ENCODE peak calls at places on chromosomes 2 and 18, in five cellular contexts. F is GM23248, R is upper lobe of right lung, T is CMK, M is mesendoderm. O is an unnamed sample.

GRCh38 chr2:15195723-15196270 is 365.3 kb downstream of the NBAS start:
- DNase-seq in F (no peak), R (no peak), T (no peak), M (no peak), O (no peak)

GRCh38 chr2:218323526-218324472 is 31.5 kb upstream of the TMBIM1 start:
- DNase-seq in F (peak), R (peak), T (no peak), M (peak), O (no peak)

GRCh38 chr2:55910077-55910476 is 13.5 kb downstream of the EFEMP1 start:
- DNase-seq in F (no peak), R (no peak), T (no peak), M (no peak), O (no peak)

GRCh38 chr2:71603851-71604708 is 150.7 kb downstream of the DYSF start:
- DNase-seq in F (no peak), R (peak), T (no peak), M (no peak), O (no peak)

GRCh38 chr2:39481611-39482010 is 44.5 kb upstream of the MAP4K3 start:
- DNase-seq in F (peak), R (no peak), T (no peak), M (no peak), O (no peak)

GRCh38 chr2:240688563-240688919 is 3.1 kb upstream of the AQP12A start:
- DNase-seq in F (no peak), R (peak), T (no peak), M (no peak), O (no peak)

GRCh38 chr2:230757476-230757875 is 44.8 kb downstream of the CAB39 start:
- DNase-seq in F (peak), R (no peak), T (no peak), M (no peak), O (no peak)

GRCh38 chr18:3498705-3499451 is 48.9 kb downstream of the TGIF1 start:
- DNase-seq in F (peak), R (peak), T (no peak), M (peak), O (peak)

GRCh38 chr2:51812138-51812866 is 780.4 kb upstream of the NRXN1 start:
- DNase-seq in F (peak), R (no peak), T (no peak), M (no peak), O (no peak)

GRCh38 chr2:12192762-12193161 is 446.3 kb downstream of the LPIN1 start:
- DNase-seq in F (no peak), R (no peak), T (no peak), M (no peak), O (no peak)

GRCh38 chr2:128563348-128563687 is 244.7 kb upstream of the HS6ST1 start:
- DNase-seq in F (peak), R (no peak), T (no peak), M (no peak), O (peak)

GRCh38 chr18:57002627-57003026 is 144.3 kb upstream of the BOD1L2 start:
- DNase-seq in F (no peak), R (no peak), T (no peak), M (no peak), O (no peak)

GRCh38 chr2:162243305-162243693 is at the start of gene FAP:
- DNase-seq in F (peak), R (no peak), T (no peak), M (no peak), O (no peak)

GRCh38 chr2:196638765-196639164 is 750 bp upstream of the CCDC150 start:
- DNase-seq in F (no peak), R (no peak), T (no peak), M (no peak), O (no peak)

GRCh38 chr2:36871068-36871707 is 95.1 kb downstream of the STRN start:
- DNase-seq in F (no peak), R (no peak), T (no peak), M (no peak), O (no peak)

GRCh38 chr2:129277188-129277587 is 702.3 kb upstream of the RAB6C start:
- DNase-seq in F (no peak), R (no peak), T (no peak), M (no peak), O (no peak)

GRCh38 chr18:35460719-35461118 is 37.0 kb downstream of the INO80C start:
- DNase-seq in F (peak), R (no peak), T (no peak), M (no peak), O (no peak)

GRCh38 chr2:235508371-235509160 is 14.7 kb downstream of the AGAP1 start:
- DNase-seq in F (no peak), R (no peak), T (no peak), M (no peak), O (no peak)

GRCh38 chr2:154992826-154993225 is 294.3 kb downstream of the KCNJ3 start:
- DNase-seq in F (no peak), R (no peak), T (no peak), M (no peak), O (no peak)

GRCh38 chr18:37328946-37329719 is 236.5 kb downstream of the CELF4 start:
- DNase-seq in F (peak), R (no peak), T (no peak), M (no peak), O (no peak)

GRCh38 chr2:1910021-1910420 is 165.7 kb upstream of the PXDN start:
- DNase-seq in F (no peak), R (no peak), T (no peak), M (no peak), O (no peak)

GRCh38 chr18:76494541-76495403 is at the start of gene ZNF516:
- DNase-seq in F (peak), R (no peak), T (no peak), M (peak), O (peak)

GRCh38 chr2:88540346-88540745 is 86.9 kb downstream of the EIF2AK3 start:
- DNase-seq in F (peak), R (no peak), T (no peak), M (no peak), O (no peak)

GRCh38 chr2:62208758-62209114 is 12.8 kb downstream of the B3GNT2 start:
- DNase-seq in F (no peak), R (no peak), T (no peak), M (peak), O (no peak)

GRCh38 chr2:111946294-111947114 is 48.1 kb downstream of the MERTK start:
- DNase-seq in F (peak), R (peak), T (no peak), M (peak), O (no peak)

GRCh38 chr2:122191331-122191730 is 435.9 kb downstream of the TSN start:
- DNase-seq in F (peak), R (no peak), T (no peak), M (peak), O (no peak)

GRCh38 chr2:231709981-231710750 is 1.8 kb downstream of the PTMA start:
- DNase-seq in F (peak), R (peak), T (no peak), M (peak), O (peak)

GRCh38 chr18:76495435-76496199 is 575 bp upstream of the ZNF516 start:
- DNase-seq in F (peak), R (no peak), T (no peak), M (peak), O (no peak)

GRCh38 chr2:26034597-26035067 is 748 bp downstream of the RAB10 start:
- DNase-seq in F (peak), R (no peak), T (no peak), M (peak), O (no peak)

GRCh38 chr2:175063741-175064140 is 58.6 kb upstream of the CHN1 start:
- DNase-seq in F (peak), R (no peak), T (no peak), M (no peak), O (no peak)

O was measured in frontal cortex.